ENCODE peak calls at places on chromosomes 16 and 17, in five cellular contexts. One of them, this sample, is unnamed.

GRCh38 chr17:16428098-16428882 is 12.9 kb downstream of the TRPV2 start:
- DNase-seq in PC-9: no peak
- DNase-seq in psoas muscle: peak
- DNase-seq in DND-41: peak
- DNase-seq in body of pancreas: peak
- DNase-seq in this sample: no peak

GRCh38 chr16:67167588-67167987 is 2.8 kb upstream of the NOL3 start:
- DNase-seq in PC-9: no peak
- DNase-seq in psoas muscle: peak
- DNase-seq in DND-41: no peak
- DNase-seq in body of pancreas: no peak
- DNase-seq in this sample: no peak

GRCh38 chr17:35373532-35373983 is at the start of gene SLFN11:
- DNase-seq in PC-9: no peak
- DNase-seq in psoas muscle: peak
- DNase-seq in DND-41: peak
- DNase-seq in body of pancreas: peak
- DNase-seq in this sample: peak

GRCh38 chr16:51713502-51713901 is 562.4 kb upstream of the SALL1 start:
- DNase-seq in PC-9: no peak
- DNase-seq in psoas muscle: no peak
- DNase-seq in DND-41: no peak
- DNase-seq in body of pancreas: no peak
- DNase-seq in this sample: no peak

GRCh38 chr17:67488161-67488560 is 111.1 kb downstream of the PITPNC1 start:
- DNase-seq in PC-9: no peak
- DNase-seq in psoas muscle: peak
- DNase-seq in DND-41: no peak
- DNase-seq in body of pancreas: no peak
- DNase-seq in this sample: no peak

GRCh38 chr17:6914711-6915110 is 81.1 kb upstream of the ALOX12 start:
- DNase-seq in PC-9: no peak
- DNase-seq in psoas muscle: no peak
- DNase-seq in DND-41: peak
- DNase-seq in body of pancreas: no peak
- DNase-seq in this sample: no peak

GRCh38 chr17:34616148-34616547 is 36.8 kb downstream of the TMEM132E start:
- DNase-seq in PC-9: no peak
- DNase-seq in psoas muscle: no peak
- DNase-seq in DND-41: no peak
- DNase-seq in body of pancreas: no peak
- DNase-seq in this sample: no peak

GRCh38 chr17:15651001-15651582 is 31.6 kb upstream of the FBXW10B start:
- DNase-seq in PC-9: peak
- DNase-seq in psoas muscle: no peak
- DNase-seq in DND-41: no peak
- DNase-seq in body of pancreas: no peak
- DNase-seq in this sample: no peak

GRCh38 chr17:36861531-36861930 is 75.7 kb upstream of the LHX1 start:
- DNase-seq in PC-9: no peak
- DNase-seq in psoas muscle: no peak
- DNase-seq in DND-41: no peak
- DNase-seq in body of pancreas: no peak
- DNase-seq in this sample: no peak

GRCh38 chr17:64003526-64004121 is 5.5 kb downstream of the PRR29 start:
- DNase-seq in PC-9: no peak
- DNase-seq in psoas muscle: no peak
- DNase-seq in DND-41: no peak
- DNase-seq in body of pancreas: no peak
- DNase-seq in this sample: no peak

GRCh38 chr16:76265434-76266045 is 11.7 kb upstream of the CNTNAP4 start:
- DNase-seq in PC-9: peak
- DNase-seq in psoas muscle: no peak
- DNase-seq in DND-41: peak
- DNase-seq in body of pancreas: peak
- DNase-seq in this sample: no peak

GRCh38 chr17:82051776-82052637 is at the start of the genes GPS1 and RFNG:
- DNase-seq in PC-9: peak
- DNase-seq in psoas muscle: peak
- DNase-seq in DND-41: peak
- DNase-seq in body of pancreas: peak
- DNase-seq in this sample: peak

GRCh38 chr17:70313450-70313849 is 144.1 kb downstream of the KCNJ2 start:
- DNase-seq in PC-9: no peak
- DNase-seq in psoas muscle: no peak
- DNase-seq in DND-41: no peak
- DNase-seq in body of pancreas: no peak
- DNase-seq in this sample: no peak

GRCh38 chr17:70308619-70309018 is 139.3 kb downstream of the KCNJ2 start:
- DNase-seq in PC-9: no peak
- DNase-seq in psoas muscle: no peak
- DNase-seq in DND-41: no peak
- DNase-seq in body of pancreas: no peak
- DNase-seq in this sample: no peak

GRCh38 chr17:70313031-70313430 is 143.7 kb downstream of the KCNJ2 start:
- DNase-seq in PC-9: no peak
- DNase-seq in psoas muscle: no peak
- DNase-seq in DND-41: no peak
- DNase-seq in body of pancreas: no peak
- DNase-seq in this sample: no peak

GRCh38 chr17:70307430-70307829 is 138.1 kb downstream of the KCNJ2 start:
- DNase-seq in PC-9: no peak
- DNase-seq in psoas muscle: no peak
- DNase-seq in DND-41: no peak
- DNase-seq in body of pancreas: no peak
- DNase-seq in this sample: no peak

DNA sequence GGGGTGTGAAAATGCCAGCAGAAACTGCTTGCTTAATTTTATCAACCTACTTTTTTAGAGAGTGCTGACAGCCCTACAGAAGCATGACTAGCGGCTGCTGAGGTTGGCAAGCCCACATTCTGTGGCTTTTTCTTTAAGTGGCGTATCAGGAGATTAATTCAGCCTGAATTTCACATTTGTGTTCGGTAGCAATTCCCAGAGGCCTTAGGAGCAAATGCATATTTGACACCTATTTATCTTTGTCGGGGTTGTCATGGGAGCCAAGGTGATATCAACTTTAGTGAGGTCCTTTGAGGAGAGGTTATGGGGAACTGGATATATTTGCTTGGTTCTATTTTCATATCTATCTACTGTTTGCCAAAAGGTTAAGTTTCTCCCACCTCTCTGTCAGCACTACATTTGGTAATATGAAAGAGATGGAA is 140.9 kb downstream of the KCNJ2 start:
- DNase-seq in PC-9: no peak
- DNase-seq in psoas muscle: no peak
- DNase-seq in DND-41: no peak
- DNase-seq in body of pancreas: no peak
- DNase-seq in this sample: no peak
- H3K27ac ChIP-seq in PC-9: no peak
- H3K27ac ChIP-seq in psoas muscle: peak
- H3K27ac ChIP-seq in DND-41: no peak
- H3K27ac ChIP-seq in body of pancreas: no peak
- H3K27ac ChIP-seq in this sample: no peak

GRCh38 chr17:50831430-50832064 is 3.8 kb upstream of the WFIKKN2 start:
- DNase-seq in PC-9: no peak
- DNase-seq in psoas muscle: no peak
- DNase-seq in DND-41: no peak
- DNase-seq in body of pancreas: no peak
- DNase-seq in this sample: no peak

GRCh38 chr17:50829336-50829735 is 6.0 kb upstream of the WFIKKN2 start:
- DNase-seq in PC-9: no peak
- DNase-seq in psoas muscle: no peak
- DNase-seq in DND-41: no peak
- DNase-seq in body of pancreas: no peak
- DNase-seq in this sample: no peak

GRCh38 chr17:50830298-50830697 is 5.1 kb upstream of the WFIKKN2 start:
- DNase-seq in PC-9: no peak
- DNase-seq in psoas muscle: no peak
- DNase-seq in DND-41: no peak
- DNase-seq in body of pancreas: no peak
- DNase-seq in this sample: no peak

GRCh38 chr17:50832267-50833227 is 2.8 kb upstream of the WFIKKN2 start:
- DNase-seq in PC-9: no peak
- DNase-seq in psoas muscle: no peak
- DNase-seq in DND-41: no peak
- DNase-seq in body of pancreas: no peak
- DNase-seq in this sample: no peak

DNA sequence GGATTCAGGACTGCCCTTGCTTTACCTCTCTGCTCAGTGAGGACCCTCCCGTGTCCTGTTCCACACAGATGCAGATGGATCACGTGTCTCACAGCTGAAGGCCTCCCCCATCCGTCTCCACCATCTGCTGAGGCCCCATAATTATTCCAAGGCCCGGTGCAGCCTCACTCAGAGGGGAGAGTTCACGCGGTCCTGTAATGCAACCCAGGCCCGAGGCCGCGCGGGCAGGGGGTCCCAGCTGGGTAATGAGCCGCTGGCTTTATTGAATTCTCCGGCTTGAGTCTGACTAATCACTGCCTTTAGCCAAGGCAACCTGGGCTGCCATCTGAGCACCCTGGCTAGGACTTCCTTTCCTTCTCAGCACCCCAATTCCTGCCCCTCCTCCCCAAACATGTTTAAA is 4.4 kb upstream of the WFIKKN2 start:
- DNase-seq in PC-9: no peak
- DNase-seq in psoas muscle: no peak
- DNase-seq in DND-41: no peak
- DNase-seq in body of pancreas: no peak
- DNase-seq in this sample: no peak
- H3K4me3 ChIP-seq in PC-9: no peak
- H3K4me3 ChIP-seq in psoas muscle: no peak
- H3K4me3 ChIP-seq in DND-41: no peak
- H3K4me3 ChIP-seq in body of pancreas: no peak
- H3K4me3 ChIP-seq in this sample: no peak

GRCh38 chr17:8798176-8799000 is 777 bp downstream of the MFSD6L start:
- DNase-seq in PC-9: no peak
- DNase-seq in psoas muscle: no peak
- DNase-seq in DND-41: no peak
- DNase-seq in body of pancreas: peak
- DNase-seq in this sample: no peak
- H3K27ac ChIP-seq in PC-9: no peak
- H3K27ac ChIP-seq in psoas muscle: no peak
- H3K27ac ChIP-seq in DND-41: no peak
- H3K27ac ChIP-seq in body of pancreas: peak
- H3K27ac ChIP-seq in this sample: no peak

GRCh38 chr17:30240177-30240576 is 4.7 kb upstream of the SLC6A4 start:
- DNase-seq in PC-9: no peak
- DNase-seq in psoas muscle: no peak
- DNase-seq in DND-41: no peak
- DNase-seq in body of pancreas: no peak
- DNase-seq in this sample: no peak

GRCh38 chr17:30239089-30239462 is 3.6 kb upstream of the SLC6A4 start:
- DNase-seq in PC-9: no peak
- DNase-seq in psoas muscle: no peak
- DNase-seq in DND-41: no peak
- DNase-seq in body of pancreas: no peak
- DNase-seq in this sample: no peak

GRCh38 chr17:30237296-30238002 is 2.0 kb upstream of the SLC6A4 start:
- DNase-seq in PC-9: no peak
- DNase-seq in psoas muscle: no peak
- DNase-seq in DND-41: no peak
- DNase-seq in body of pancreas: no peak
- DNase-seq in this sample: no peak

GRCh38 chr17:30238003-30238344 is 2.5 kb upstream of the SLC6A4 start:
- DNase-seq in PC-9: no peak
- DNase-seq in psoas muscle: no peak
- DNase-seq in DND-41: no peak
- DNase-seq in body of pancreas: no peak
- DNase-seq in this sample: no peak

GRCh38 chr17:30238387-30239088 is 3.0 kb upstream of the SLC6A4 start:
- DNase-seq in PC-9: no peak
- DNase-seq in psoas muscle: no peak
- DNase-seq in DND-41: no peak
- DNase-seq in body of pancreas: no peak
- DNase-seq in this sample: no peak
- H3K4me3 ChIP-seq in PC-9: no peak
- H3K4me3 ChIP-seq in psoas muscle: no peak
- H3K4me3 ChIP-seq in DND-41: no peak
- H3K4me3 ChIP-seq in body of pancreas: no peak
- H3K4me3 ChIP-seq in this sample: no peak

GRCh38 chr17:77088455-77089117 is 52.2 kb upstream of the SEC14L1 start:
- DNase-seq in PC-9: peak
- DNase-seq in psoas muscle: peak
- DNase-seq in DND-41: peak
- DNase-seq in body of pancreas: peak
- DNase-seq in this sample: peak

GRCh38 chr17:77087650-77088454 is 52.9 kb upstream of the SEC14L1 start:
- DNase-seq in PC-9: no peak
- DNase-seq in psoas muscle: no peak
- DNase-seq in DND-41: no peak
- DNase-seq in body of pancreas: no peak
- DNase-seq in this sample: no peak

GRCh38 chr17:77083547-77083946 is 57.2 kb upstream of the SEC14L1 start:
- DNase-seq in PC-9: no peak
- DNase-seq in psoas muscle: no peak
- DNase-seq in DND-41: peak
- DNase-seq in body of pancreas: no peak
- DNase-seq in this sample: no peak

GRCh38 chr17:77086433-77087010 is 54.2 kb upstream of the SEC14L1 start:
- DNase-seq in PC-9: peak
- DNase-seq in psoas muscle: peak
- DNase-seq in DND-41: peak
- DNase-seq in body of pancreas: peak
- DNase-seq in this sample: peak

GRCh38 chr17:77085916-77086432 is 54.8 kb upstream of the SEC14L1 start:
- DNase-seq in PC-9: no peak
- DNase-seq in psoas muscle: no peak
- DNase-seq in DND-41: peak
- DNase-seq in body of pancreas: no peak
- DNase-seq in this sample: no peak
- H3K27ac ChIP-seq in PC-9: no peak
- H3K27ac ChIP-seq in psoas muscle: no peak
- H3K27ac ChIP-seq in DND-41: no peak
- H3K27ac ChIP-seq in body of pancreas: no peak
- H3K27ac ChIP-seq in this sample: no peak

GRCh38 chr17:38572665-38573365 is 32.9 kb downstream of the SRCIN1 start:
- DNase-seq in PC-9: peak
- DNase-seq in psoas muscle: no peak
- DNase-seq in DND-41: peak
- DNase-seq in body of pancreas: no peak
- DNase-seq in this sample: no peak

GRCh38 chr17:38571833-38572274 is 33.9 kb downstream of the SRCIN1 start:
- DNase-seq in PC-9: no peak
- DNase-seq in psoas muscle: no peak
- DNase-seq in DND-41: no peak
- DNase-seq in body of pancreas: no peak
- DNase-seq in this sample: no peak

GRCh38 chr17:38574712-38575111 is 31.0 kb downstream of the SRCIN1 start:
- DNase-seq in PC-9: no peak
- DNase-seq in psoas muscle: no peak
- DNase-seq in DND-41: no peak
- DNase-seq in body of pancreas: no peak
- DNase-seq in this sample: no peak

GRCh38 chr17:38569701-38570512 is 35.8 kb downstream of the SRCIN1 start:
- DNase-seq in PC-9: no peak
- DNase-seq in psoas muscle: no peak
- DNase-seq in DND-41: no peak
- DNase-seq in body of pancreas: no peak
- DNase-seq in this sample: no peak

GRCh38 chr17:38572292-38572664 is 33.5 kb downstream of the SRCIN1 start:
- DNase-seq in PC-9: no peak
- DNase-seq in psoas muscle: no peak
- DNase-seq in DND-41: no peak
- DNase-seq in body of pancreas: no peak
- DNase-seq in this sample: no peak
- H3K4me3 ChIP-seq in PC-9: peak
- H3K4me3 ChIP-seq in psoas muscle: peak
- H3K4me3 ChIP-seq in DND-41: no peak
- H3K4me3 ChIP-seq in body of pancreas: no peak
- H3K4me3 ChIP-seq in this sample: no peak

This sample was measured in CD4-positive, alpha-beta memory T cell.